ENCODE peak calls at places on chromosomes 11 and 22, in eight cellular contexts. One of them, this sample, is unnamed.
A peak's percentile ranks its signal among the peaks of the same experiment; 100 is the strongest.

GRCh38 chr22:29313126-29314071 is 2.1 kb downstream of the RASL10A start:
- DNase-seq in mammary epithelial cell: no peak
- DNase-seq in ELR: no peak
- DNase-seq in NCI-H1092: no peak
- DNase-seq in stimulated activated CD4-positive, alpha-beta T cell treated with anti-CD3 and anti-CD28 coated beads, Interleukin-12 subunit alpha, Interleukin-12 subunit beta, amount 100 ng/mL, for 48 hours: no peak
- DNase-seq in H4: no peak
- DNase-seq in amygdala: no peak
- DNase-seq in HuH-7: no peak
- DNase-seq in this sample: no peak

GRCh38 chr11:121109916-121110656 is 9.0 kb downstream of the TECTA start:
- DNase-seq in mammary epithelial cell: no peak
- DNase-seq in ELR: no peak
- DNase-seq in NCI-H1092: no peak
- DNase-seq in stimulated activated CD4-positive, alpha-beta T cell treated with anti-CD3 and anti-CD28 coated beads, Interleukin-12 subunit alpha, Interleukin-12 subunit beta, amount 100 ng/mL, for 48 hours: no peak
- DNase-seq in H4: no peak
- DNase-seq in amygdala: no peak
- DNase-seq in HuH-7: no peak
- DNase-seq in this sample: no peak

GRCh38 chr11:109247071-109247470 is 174.9 kb upstream of the C11orf87 start:
- DNase-seq in mammary epithelial cell: peak; percentile 75
- DNase-seq in ELR: peak; percentile 79
- DNase-seq in NCI-H1092: no peak
- DNase-seq in stimulated activated CD4-positive, alpha-beta T cell treated with anti-CD3 and anti-CD28 coated beads, Interleukin-12 subunit alpha, Interleukin-12 subunit beta, amount 100 ng/mL, for 48 hours: no peak
- DNase-seq in H4: no peak
- DNase-seq in amygdala: no peak
- DNase-seq in HuH-7: no peak
- DNase-seq in this sample: no peak

GRCh38 chr11:119316729-119317591 is at the start of gene MCAM:
- DNase-seq in mammary epithelial cell: peak; percentile 39
- DNase-seq in ELR: peak; percentile 42
- DNase-seq in NCI-H1092: peak; percentile 21
- DNase-seq in stimulated activated CD4-positive, alpha-beta T cell treated with anti-CD3 and anti-CD28 coated beads, Interleukin-12 subunit alpha, Interleukin-12 subunit beta, amount 100 ng/mL, for 48 hours: no peak
- DNase-seq in H4: no peak
- DNase-seq in amygdala: no peak
- DNase-seq in HuH-7: peak; percentile 78
- DNase-seq in this sample: no peak

GRCh38 chr22:31680764-31681624 is 19.0 kb upstream of the PISD start:
- DNase-seq in mammary epithelial cell: peak; percentile 60
- DNase-seq in ELR: peak; percentile 69
- DNase-seq in NCI-H1092: no peak
- DNase-seq in stimulated activated CD4-positive, alpha-beta T cell treated with anti-CD3 and anti-CD28 coated beads, Interleukin-12 subunit alpha, Interleukin-12 subunit beta, amount 100 ng/mL, for 48 hours: no peak
- DNase-seq in H4: peak; percentile 16
- DNase-seq in amygdala: no peak
- DNase-seq in HuH-7: no peak
- DNase-seq in this sample: no peak

GRCh38 chr11:106076421-106076922 is 675 bp downstream of the KBTBD3 start:
- DNase-seq in mammary epithelial cell: no peak
- DNase-seq in ELR: peak; percentile 24
- DNase-seq in NCI-H1092: no peak
- DNase-seq in stimulated activated CD4-positive, alpha-beta T cell treated with anti-CD3 and anti-CD28 coated beads, Interleukin-12 subunit alpha, Interleukin-12 subunit beta, amount 100 ng/mL, for 48 hours: no peak
- DNase-seq in H4: peak; percentile 2
- DNase-seq in amygdala: no peak
- DNase-seq in HuH-7: no peak
- DNase-seq in this sample: no peak

GRCh38 chr11:62391642-62392425 is 27.0 kb upstream of the SCGB1A1 start:
- DNase-seq in mammary epithelial cell: no peak
- DNase-seq in ELR: no peak
- DNase-seq in NCI-H1092: no peak
- DNase-seq in stimulated activated CD4-positive, alpha-beta T cell treated with anti-CD3 and anti-CD28 coated beads, Interleukin-12 subunit alpha, Interleukin-12 subunit beta, amount 100 ng/mL, for 48 hours: no peak
- DNase-seq in H4: no peak
- DNase-seq in amygdala: no peak
- DNase-seq in HuH-7: no peak
- DNase-seq in this sample: no peak

GRCh38 chr22:26718905-26719304 is 61.5 kb downstream of the MIAT start:
- DNase-seq in mammary epithelial cell: peak; percentile 58
- DNase-seq in ELR: peak; percentile 93
- DNase-seq in NCI-H1092: no peak
- DNase-seq in stimulated activated CD4-positive, alpha-beta T cell treated with anti-CD3 and anti-CD28 coated beads, Interleukin-12 subunit alpha, Interleukin-12 subunit beta, amount 100 ng/mL, for 48 hours: no peak
- DNase-seq in H4: peak; percentile 74
- DNase-seq in amygdala: no peak
- DNase-seq in HuH-7: no peak
- DNase-seq in this sample: no peak

GRCh38 chr11:2237457-2238238 is 32.7 kb downstream of the ASCL2 start:
- DNase-seq in mammary epithelial cell: no peak
- DNase-seq in ELR: no peak
- DNase-seq in NCI-H1092: no peak
- DNase-seq in stimulated activated CD4-positive, alpha-beta T cell treated with anti-CD3 and anti-CD28 coated beads, Interleukin-12 subunit alpha, Interleukin-12 subunit beta, amount 100 ng/mL, for 48 hours: no peak
- DNase-seq in H4: no peak
- DNase-seq in amygdala: no peak
- DNase-seq in HuH-7: no peak
- DNase-seq in this sample: no peak

GRCh38 chr11:76607431-76607830 is 63.1 kb downstream of the LRRC32 start:
- DNase-seq in mammary epithelial cell: no peak
- DNase-seq in ELR: no peak
- DNase-seq in NCI-H1092: no peak
- DNase-seq in stimulated activated CD4-positive, alpha-beta T cell treated with anti-CD3 and anti-CD28 coated beads, Interleukin-12 subunit alpha, Interleukin-12 subunit beta, amount 100 ng/mL, for 48 hours: no peak
- DNase-seq in H4: no peak
- DNase-seq in amygdala: no peak
- DNase-seq in HuH-7: no peak
- DNase-seq in this sample: no peak

GRCh38 chr11:66066751-66067150 is 3.3 kb upstream of the PACS1 start:
- DNase-seq in mammary epithelial cell: no peak
- DNase-seq in ELR: no peak
- DNase-seq in NCI-H1092: no peak
- DNase-seq in stimulated activated CD4-positive, alpha-beta T cell treated with anti-CD3 and anti-CD28 coated beads, Interleukin-12 subunit alpha, Interleukin-12 subunit beta, amount 100 ng/mL, for 48 hours: no peak
- DNase-seq in H4: no peak
- DNase-seq in amygdala: no peak
- DNase-seq in HuH-7: no peak
- DNase-seq in this sample: no peak

GRCh38 chr22:32830473-32830872 is 29.0 kb downstream of the TIMP3 start:
- DNase-seq in mammary epithelial cell: no peak
- DNase-seq in ELR: no peak
- DNase-seq in NCI-H1092: no peak
- DNase-seq in stimulated activated CD4-positive, alpha-beta T cell treated with anti-CD3 and anti-CD28 coated beads, Interleukin-12 subunit alpha, Interleukin-12 subunit beta, amount 100 ng/mL, for 48 hours: no peak
- DNase-seq in H4: no peak
- DNase-seq in amygdala: no peak
- DNase-seq in HuH-7: no peak
- DNase-seq in this sample: no peak

GRCh38 chr11:87030458-87031054 is 7.2 kb upstream of the TMEM135 start:
- DNase-seq in mammary epithelial cell: no peak
- DNase-seq in ELR: peak; percentile 10
- DNase-seq in NCI-H1092: no peak
- DNase-seq in stimulated activated CD4-positive, alpha-beta T cell treated with anti-CD3 and anti-CD28 coated beads, Interleukin-12 subunit alpha, Interleukin-12 subunit beta, amount 100 ng/mL, for 48 hours: no peak
- DNase-seq in H4: peak; percentile 90
- DNase-seq in amygdala: no peak
- DNase-seq in HuH-7: no peak
- DNase-seq in this sample: no peak

GRCh38 chr22:27460596-27461347 is 340.8 kb downstream of the MN1 start:
- DNase-seq in mammary epithelial cell: no peak
- DNase-seq in ELR: peak; percentile 83
- DNase-seq in NCI-H1092: no peak
- DNase-seq in stimulated activated CD4-positive, alpha-beta T cell treated with anti-CD3 and anti-CD28 coated beads, Interleukin-12 subunit alpha, Interleukin-12 subunit beta, amount 100 ng/mL, for 48 hours: no peak
- DNase-seq in H4: no peak
- DNase-seq in amygdala: no peak
- DNase-seq in HuH-7: no peak
- DNase-seq in this sample: no peak

GRCh38 chr11:68454767-68455166 is 5.8 kb upstream of the PPP6R3 start:
- DNase-seq in mammary epithelial cell: no peak
- DNase-seq in ELR: no peak
- DNase-seq in NCI-H1092: peak; percentile 31
- DNase-seq in stimulated activated CD4-positive, alpha-beta T cell treated with anti-CD3 and anti-CD28 coated beads, Interleukin-12 subunit alpha, Interleukin-12 subunit beta, amount 100 ng/mL, for 48 hours: no peak
- DNase-seq in H4: peak; percentile 4
- DNase-seq in amygdala: no peak
- DNase-seq in HuH-7: no peak
- DNase-seq in this sample: no peak

GRCh38 chr11:122146475-122146874 is 30.5 kb upstream of the BLID start:
- DNase-seq in mammary epithelial cell: peak; percentile 86
- DNase-seq in ELR: peak; percentile 90
- DNase-seq in NCI-H1092: no peak
- DNase-seq in stimulated activated CD4-positive, alpha-beta T cell treated with anti-CD3 and anti-CD28 coated beads, Interleukin-12 subunit alpha, Interleukin-12 subunit beta, amount 100 ng/mL, for 48 hours: no peak
- DNase-seq in H4: no peak
- DNase-seq in amygdala: no peak
- DNase-seq in HuH-7: no peak
- DNase-seq in this sample: no peak